ENCODE peak calls at places on chromosomes 16 and 17, in ten cellular contexts. One of them, this sample, is unnamed.

GRCh38 chr16:26667271-26667703 is 399.4 kb upstream of the C16orf82 start:
- DNase-seq in ACHN: no peak
- DNase-seq in dermis blood vessel endothelial cell: no peak
- DNase-seq in choroid plexus epithelial cell: no peak
- DNase-seq in stimulated activated naive CD4-positive, alpha-beta T cell: no peak
- DNase-seq in Right ventricle myocardium inferior: no peak
- DNase-seq in brain pericyte: no peak
- DNase-seq in NCI-H510A: no peak
- DNase-seq in hepatic stellate cell: no peak
- DNase-seq in HEK293T: no peak
- DNase-seq in this sample: no peak

GRCh38 chr16:17334096-17334495 is 136.7 kb downstream of the XYLT1 start:
- DNase-seq in ACHN: no peak
- DNase-seq in dermis blood vessel endothelial cell: peak; percentile 10
- DNase-seq in choroid plexus epithelial cell: no peak
- DNase-seq in stimulated activated naive CD4-positive, alpha-beta T cell: no peak
- DNase-seq in Right ventricle myocardium inferior: no peak
- DNase-seq in brain pericyte: no peak
- DNase-seq in NCI-H510A: no peak
- DNase-seq in hepatic stellate cell: peak; percentile 60
- DNase-seq in HEK293T: no peak
- DNase-seq in this sample: no peak

GRCh38 chr17:74447628-74448159 is 15.8 kb downstream of the GPRC5C start:
- DNase-seq in ACHN: no peak
- DNase-seq in dermis blood vessel endothelial cell: no peak
- DNase-seq in choroid plexus epithelial cell: no peak
- DNase-seq in stimulated activated naive CD4-positive, alpha-beta T cell: no peak
- DNase-seq in Right ventricle myocardium inferior: peak; percentile 30
- DNase-seq in brain pericyte: no peak
- DNase-seq in NCI-H510A: no peak
- DNase-seq in hepatic stellate cell: no peak
- DNase-seq in HEK293T: no peak
- DNase-seq in this sample: no peak

GRCh38 chr17:29760279-29760721 is 137.6 kb upstream of the CORO6 start:
- DNase-seq in ACHN: peak; percentile 46
- DNase-seq in dermis blood vessel endothelial cell: peak; percentile 37
- DNase-seq in choroid plexus epithelial cell: peak; percentile 67
- DNase-seq in stimulated activated naive CD4-positive, alpha-beta T cell: peak; percentile 83
- DNase-seq in Right ventricle myocardium inferior: no peak
- DNase-seq in brain pericyte: no peak
- DNase-seq in NCI-H510A: no peak
- DNase-seq in hepatic stellate cell: peak; percentile 24
- DNase-seq in HEK293T: no peak
- DNase-seq in this sample: no peak

GRCh38 chr16:87828071-87828971 is 41.0 kb downstream of the SLC7A5 start:
- DNase-seq in ACHN: no peak
- DNase-seq in dermis blood vessel endothelial cell: no peak
- DNase-seq in choroid plexus epithelial cell: no peak
- DNase-seq in stimulated activated naive CD4-positive, alpha-beta T cell: no peak
- DNase-seq in Right ventricle myocardium inferior: peak; percentile 43
- DNase-seq in brain pericyte: no peak
- DNase-seq in NCI-H510A: no peak
- DNase-seq in hepatic stellate cell: no peak
- DNase-seq in HEK293T: no peak
- DNase-seq in this sample: no peak

GRCh38 chr17:4678448-4679026 is 25.4 kb downstream of the PELP1 start:
- DNase-seq in ACHN: peak; percentile 76
- DNase-seq in dermis blood vessel endothelial cell: peak; percentile 80
- DNase-seq in choroid plexus epithelial cell: peak; percentile 88
- DNase-seq in stimulated activated naive CD4-positive, alpha-beta T cell: no peak
- DNase-seq in Right ventricle myocardium inferior: no peak
- DNase-seq in brain pericyte: peak; percentile 12
- DNase-seq in NCI-H510A: no peak
- DNase-seq in hepatic stellate cell: peak; percentile 80
- DNase-seq in HEK293T: no peak
- DNase-seq in this sample: peak; percentile 52

GRCh38 chr17:57701121-57701520 is 44.0 kb downstream of the CCDC182 start:
- DNase-seq in ACHN: no peak
- DNase-seq in dermis blood vessel endothelial cell: no peak
- DNase-seq in choroid plexus epithelial cell: no peak
- DNase-seq in stimulated activated naive CD4-positive, alpha-beta T cell: no peak
- DNase-seq in Right ventricle myocardium inferior: no peak
- DNase-seq in brain pericyte: no peak
- DNase-seq in NCI-H510A: peak; percentile 21
- DNase-seq in hepatic stellate cell: no peak
- DNase-seq in HEK293T: no peak
- DNase-seq in this sample: no peak

GRCh38 chr16:30875881-30876791 is 17.7 kb downstream of the BCL7C start:
- DNase-seq in ACHN: peak; percentile 37
- DNase-seq in dermis blood vessel endothelial cell: peak; percentile 48
- DNase-seq in choroid plexus epithelial cell: peak; percentile 25
- DNase-seq in stimulated activated naive CD4-positive, alpha-beta T cell: peak; percentile 58
- DNase-seq in Right ventricle myocardium inferior: no peak
- DNase-seq in brain pericyte: no peak
- DNase-seq in NCI-H510A: no peak
- DNase-seq in hepatic stellate cell: peak; percentile 36
- DNase-seq in HEK293T: no peak
- DNase-seq in this sample: no peak

GRCh38 chr17:81644976-81645952 is 8.3 kb downstream of the TSPAN10 start:
- DNase-seq in ACHN: no peak
- DNase-seq in dermis blood vessel endothelial cell: no peak
- DNase-seq in choroid plexus epithelial cell: no peak
- DNase-seq in stimulated activated naive CD4-positive, alpha-beta T cell: no peak
- DNase-seq in Right ventricle myocardium inferior: no peak
- DNase-seq in brain pericyte: no peak
- DNase-seq in NCI-H510A: no peak
- DNase-seq in hepatic stellate cell: no peak
- DNase-seq in HEK293T: no peak
- DNase-seq in this sample: no peak

GRCh38 chr17:77535435-77535834 is 394.7 kb downstream of the SEC14L1 start:
- DNase-seq in ACHN: no peak
- DNase-seq in dermis blood vessel endothelial cell: no peak
- DNase-seq in choroid plexus epithelial cell: no peak
- DNase-seq in stimulated activated naive CD4-positive, alpha-beta T cell: no peak
- DNase-seq in Right ventricle myocardium inferior: peak; percentile 58
- DNase-seq in brain pericyte: no peak
- DNase-seq in NCI-H510A: no peak
- DNase-seq in hepatic stellate cell: no peak
- DNase-seq in HEK293T: no peak
- DNase-seq in this sample: no peak

GRCh38 chr17:9389116-9389515 is 186.5 kb downstream of the STX8 start:
- DNase-seq in ACHN: peak; percentile 59
- DNase-seq in dermis blood vessel endothelial cell: peak; percentile 72
- DNase-seq in choroid plexus epithelial cell: peak; percentile 98
- DNase-seq in stimulated activated naive CD4-positive, alpha-beta T cell: no peak
- DNase-seq in Right ventricle myocardium inferior: no peak
- DNase-seq in brain pericyte: no peak
- DNase-seq in NCI-H510A: no peak
- DNase-seq in hepatic stellate cell: no peak
- DNase-seq in HEK293T: no peak
- DNase-seq in this sample: no peak

GRCh38 chr17:66507982-66508760 is 205.8 kb downstream of the PRKCA start:
- DNase-seq in ACHN: no peak
- DNase-seq in dermis blood vessel endothelial cell: no peak
- DNase-seq in choroid plexus epithelial cell: peak; percentile 46
- DNase-seq in stimulated activated naive CD4-positive, alpha-beta T cell: no peak
- DNase-seq in Right ventricle myocardium inferior: no peak
- DNase-seq in brain pericyte: no peak
- DNase-seq in NCI-H510A: no peak
- DNase-seq in hepatic stellate cell: no peak
- DNase-seq in HEK293T: no peak
- DNase-seq in this sample: no peak